ENCODE peak calls at places on chromosome 22, in eight cellular contexts. S is HL-60, R is GM20000, Y is GM12864, I is spleen, H is omental fat pad, E is choroid plexus epithelial cell, O is brain microvascular endothelial cell. X is an unnamed sample.

GRCh38 chr22:27046126-27046525 is 388.7 kb downstream of the MIAT start:
- DNase-seq in S (no peak), R (no peak), Y (no peak), I (no peak), H (no peak), E (no peak), O (no peak), X (no peak)

GRCh38 chr22:38935023-38935422 is 22.4 kb upstream of the APOBEC3A start:
- DNase-seq in S (no peak), R (no peak), Y (no peak), I (no peak), H (no peak), E (no peak), O (no peak), X (no peak)

GRCh38 chr22:41425704-41426365 is 20.8 kb downstream of the TOB2 start:
- DNase-seq in S (no peak), R (no peak), Y (no peak), I (no peak), H (no peak), E (no peak), O (no peak), X (no peak)

GRCh38 chr22:41216984-41217383 is 11.9 kb downstream of the L3MBTL2 start:
- DNase-seq in S (no peak), R (no peak), Y (no peak), I (no peak), H (no peak), E (peak), O (no peak), X (peak)

GRCh38 chr22:46070215-46070721 is 80.1 kb upstream of the PPARA start:
- DNase-seq in S (peak), R (no peak), Y (no peak), I (peak), H (no peak), E (peak), O (no peak), X (no peak)

GRCh38 chr22:27671413-27671721 is 130.2 kb downstream of the MN1 start:
- DNase-seq in S (no peak), R (no peak), Y (no peak), I (peak), H (no peak), E (no peak), O (no peak), X (no peak)

GRCh38 chr22:28986366-28986765 is 75.3 kb downstream of the C22orf31 start:
- DNase-seq in S (no peak), R (no peak), Y (no peak), I (no peak), H (no peak), E (peak), O (peak), X (no peak)

GRCh38 chr22:17781319-17782031 is 7.2 kb upstream of the BID start:
- DNase-seq in S (peak), R (peak), Y (no peak), I (no peak), H (peak), E (peak), O (peak), X (peak)

GRCh38 chr22:42439821-42440674 is 7.8 kb upstream of the NFAM1 start:
- DNase-seq in S (peak), R (no peak), Y (no peak), I (peak), H (peak), E (peak), O (peak), X (peak)

GRCh38 chr22:26797910-26798309 is 140.5 kb downstream of the MIAT start:
- DNase-seq in S (peak), R (no peak), Y (no peak), I (no peak), H (no peak), E (peak), O (no peak), X (no peak)

GRCh38 chr22:29080061-29080975 is 7.5 kb downstream of the KREMEN1 start:
- DNase-seq in S (no peak), R (no peak), Y (no peak), I (no peak), H (no peak), E (no peak), O (no peak), X (no peak)

GRCh38 chr22:36010090-36010489 is 18.5 kb downstream of the RBFOX2 start:
- DNase-seq in S (no peak), R (no peak), Y (no peak), I (no peak), H (no peak), E (no peak), O (no peak), X (no peak)

GRCh38 chr22:22111267-22111751 is 128.7 kb upstream of the TOP3B start:
- DNase-seq in S (no peak), R (peak), Y (peak), I (no peak), H (no peak), E (peak), O (peak), X (peak)

GRCh38 chr22:30005213-30005857 is 74.9 kb upstream of the HORMAD2 start:
- DNase-seq in S (peak), R (peak), Y (peak), I (no peak), H (peak), E (peak), O (peak), X (peak)

GRCh38 chr22:45709004-45709739 is 37.5 kb downstream of the ATXN10 start:
- DNase-seq in S (no peak), R (no peak), Y (no peak), I (no peak), H (no peak), E (peak), O (no peak), X (no peak)

GRCh38 chr22:38732251-38732815 is 23.5 kb downstream of the SUN2 start:
- DNase-seq in S (no peak), R (no peak), Y (no peak), I (peak), H (no peak), E (no peak), O (no peak), X (peak)

GRCh38 chr22:43643362-43643761 is 168.7 kb downstream of the EFCAB6 start:
- DNase-seq in S (no peak), R (no peak), Y (no peak), I (no peak), H (no peak), E (no peak), O (no peak), X (no peak)
- TF ChIP-seq CTCF in S (no peak), R (no peak), Y (no peak), I (no peak), H (no peak), E (no peak), O (no peak), X (no peak)

GRCh38 chr22:49820984-49821383 is 6.7 kb downstream of the BRD1 start:
- DNase-seq in S (no peak), R (no peak), Y (no peak), I (no peak), H (no peak), E (peak), O (no peak), X (no peak)
- TF ChIP-seq CTCF in S (no peak), R (no peak), Y (no peak), I (no peak), H (no peak), E (peak), O (no peak), X (no peak)

GRCh38 chr22:32204211-32204855 is 540 bp downstream of the RFPL2 start:
- DNase-seq in S (peak), R (no peak), Y (no peak), I (no peak), H (no peak), E (no peak), O (no peak), X (peak)

GRCh38 chr22:32206774-32207758 is 2.2 kb upstream of the RFPL2 start:
- DNase-seq in S (peak), R (no peak), Y (peak), I (peak), H (no peak), E (peak), O (peak), X (peak)

GRCh38 chr22:32203181-32204105 is 1.4 kb downstream of the RFPL2 start:
- DNase-seq in S (peak), R (no peak), Y (no peak), I (no peak), H (no peak), E (no peak), O (no peak), X (peak)

GRCh38 chr22:32205974-32206773 is 1.3 kb upstream of the RFPL2 start:
- DNase-seq in S (no peak), R (no peak), Y (no peak), I (no peak), H (no peak), E (no peak), O (no peak), X (peak)

GRCh38 chr22:32204856-32205722 is at the start of gene RFPL2:
- DNase-seq in S (peak), R (no peak), Y (no peak), I (no peak), H (no peak), E (peak), O (peak), X (peak)
- TF ChIP-seq CTCF in S (no peak), R (no peak), Y (no peak), I (no peak), H (no peak), E (no peak), O (no peak), X (no peak)

GRCh38 chr22:47250995-47251765 is 488.7 kb downstream of the TBC1D22A start:
- DNase-seq in S (no peak), R (no peak), Y (no peak), I (no peak), H (no peak), E (no peak), O (no peak), X (no peak)
- TF ChIP-seq CTCF in S (no peak), R (no peak), Y (no peak), I (no peak), H (no peak), E (no peak), O (no peak), X (no peak)

GRCh38 chr22:23356094-23356493 is 175.8 kb downstream of the BCR start:
- DNase-seq in S (no peak), R (no peak), Y (no peak), I (no peak), H (no peak), E (no peak), O (no peak), X (no peak)
- TF ChIP-seq CTCF in S (no peak), R (no peak), Y (no peak), I (no peak), H (no peak), E (no peak), O (no peak), X (no peak)

GRCh38 chr22:50248192-50249084 is 2.6 kb downstream of the HDAC10 start:
- DNase-seq in S (no peak), R (no peak), Y (no peak), I (no peak), H (no peak), E (no peak), O (no peak), X (no peak)

GRCh38 chr22:50244420-50245213 is at the start of gene TUBGCP6:
- DNase-seq in S (peak), R (peak), Y (peak), I (peak), H (peak), E (peak), O (peak), X (peak)

GRCh38 chr22:50247748-50248147 is 2.9 kb upstream of the TUBGCP6 start:
- DNase-seq in S (peak), R (peak), Y (no peak), I (no peak), H (no peak), E (peak), O (peak), X (peak)

GRCh38 chr22:50245214-50246072 is 620 bp upstream of the TUBGCP6 start:
- DNase-seq in S (no peak), R (no peak), Y (no peak), I (peak), H (no peak), E (no peak), O (no peak), X (no peak)

DNA sequence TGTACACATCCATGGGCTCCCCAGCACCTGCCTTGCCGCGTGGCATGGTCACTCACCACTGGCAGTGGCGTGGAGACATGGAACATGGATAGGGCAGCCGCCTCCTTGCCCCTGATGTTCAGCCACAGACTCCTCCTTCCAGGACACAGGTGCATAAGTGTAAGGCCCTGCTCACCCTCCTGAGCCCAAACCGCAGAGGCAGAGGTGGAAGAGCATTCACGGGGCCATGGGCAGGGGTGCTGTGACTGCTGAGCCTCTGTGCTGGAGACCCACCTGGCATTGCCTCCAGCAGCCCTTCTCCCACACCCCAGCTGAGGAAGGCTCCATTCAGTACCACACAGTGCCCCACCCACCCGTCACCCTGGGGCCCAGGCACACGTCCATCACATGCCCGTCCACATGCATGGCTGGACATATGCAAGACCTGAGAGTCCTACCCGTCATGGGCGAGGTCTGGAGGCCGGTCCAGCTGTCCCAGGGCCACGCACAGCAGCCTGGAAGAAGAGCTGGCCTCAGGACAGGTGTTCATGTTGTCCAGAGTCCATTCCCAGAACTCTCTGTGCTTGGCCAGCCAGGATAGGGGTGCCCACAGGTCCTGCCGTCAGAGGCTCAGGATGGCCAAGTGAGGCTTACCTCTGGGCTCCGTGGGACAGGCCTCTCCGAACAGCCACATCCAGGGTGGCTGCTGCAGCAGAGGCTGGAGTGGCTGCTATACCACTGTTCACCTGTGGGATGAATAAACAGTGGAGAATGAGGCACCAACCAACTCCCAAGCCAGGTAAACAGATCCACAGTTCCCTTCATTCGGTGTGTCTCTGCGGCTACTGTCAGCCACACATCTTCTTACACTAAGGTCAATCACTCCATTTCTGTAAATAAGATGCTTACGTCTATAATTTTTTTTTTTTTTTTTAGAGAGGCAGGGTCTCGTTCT is 1.7 kb upstream of the TUBGCP6 start:
- DNase-seq in S (no peak), R (no peak), Y (no peak), I (no peak), H (no peak), E (no peak), O (no peak), X (no peak)
- TF ChIP-seq CTCF in S (no peak), R (no peak), Y (peak), I (no peak), H (no peak), E (no peak), O (peak), X (no peak)

GRCh38 chr22:24583972-24584790 is 8.7 kb downstream of the LRRC75B start:
- DNase-seq in S (no peak), R (no peak), Y (no peak), I (peak), H (no peak), E (peak), O (no peak), X (no peak)

GRCh38 chr22:24587251-24587650 is 5.6 kb downstream of the LRRC75B start:
- DNase-seq in S (no peak), R (no peak), Y (no peak), I (no peak), H (no peak), E (no peak), O (no peak), X (no peak)

GRCh38 chr22:24585461-24585860 is 7.4 kb downstream of the LRRC75B start:
- DNase-seq in S (no peak), R (no peak), Y (no peak), I (peak), H (no peak), E (no peak), O (no peak), X (no peak)

GRCh38 chr22:24584871-24585411 is 7.9 kb downstream of the LRRC75B start:
- DNase-seq in S (no peak), R (no peak), Y (no peak), I (peak), H (no peak), E (no peak), O (no peak), X (no peak)

DNA sequence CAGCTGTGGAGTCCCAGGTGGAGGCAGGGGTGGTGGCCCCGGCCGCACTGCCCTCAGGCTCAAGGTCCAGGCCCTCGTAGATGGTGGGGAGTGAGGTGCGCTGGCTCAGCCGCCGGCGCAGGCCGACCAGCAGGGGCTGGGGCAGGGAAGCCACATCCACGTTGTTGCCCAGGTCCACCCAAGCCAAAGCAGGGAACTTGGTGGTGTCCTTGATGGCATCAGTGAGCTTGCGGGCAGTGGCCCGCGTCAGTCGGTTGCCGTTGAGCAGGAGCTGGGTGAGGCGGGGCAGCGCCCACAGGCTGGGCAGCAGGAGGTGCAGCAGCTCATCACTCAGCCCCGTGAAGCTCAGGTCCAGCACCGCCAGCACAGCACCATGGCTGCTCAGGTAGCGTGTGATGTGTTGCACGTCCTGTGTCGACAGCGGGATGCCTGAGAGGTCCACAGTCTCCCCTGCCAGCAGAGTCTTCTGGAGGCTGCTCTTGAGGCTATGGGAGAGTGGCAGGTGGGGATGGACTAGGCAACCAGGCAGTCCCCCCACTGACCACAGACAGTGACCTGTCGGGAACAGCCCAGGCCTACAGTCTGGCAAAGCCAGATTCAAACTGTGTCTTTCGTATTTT is 6.8 kb downstream of the LRRC75B start:
- DNase-seq in S (no peak), R (no peak), Y (no peak), I (peak), H (no peak), E (no peak), O (no peak), X (no peak)
- TF ChIP-seq CTCF in S (no peak), R (no peak), Y (no peak), I (no peak), H (no peak), E (no peak), O (no peak), X (no peak)

GRCh38 chr22:20026204-20026908 is 5.4 kb downstream of the TANGO2 start:
- DNase-seq in S (no peak), R (no peak), Y (no peak), I (peak), H (no peak), E (no peak), O (no peak), X (no peak)

GRCh38 chr22:20029550-20030225 is 8.8 kb downstream of the TANGO2 start:
- DNase-seq in S (no peak), R (no peak), Y (no peak), I (no peak), H (no peak), E (no peak), O (no peak), X (no peak)

GRCh38 chr22:20028855-20029549 is 8.1 kb downstream of the TANGO2 start:
- DNase-seq in S (no peak), R (no peak), Y (no peak), I (no peak), H (no peak), E (no peak), O (no peak), X (no peak)

GRCh38 chr22:20026996-20027601 is 6.2 kb downstream of the TANGO2 start:
- DNase-seq in S (no peak), R (no peak), Y (no peak), I (peak), H (no peak), E (no peak), O (no peak), X (no peak)

GRCh38 chr22:20027966-20028854 is 7.3 kb downstream of the TANGO2 start:
- DNase-seq in S (no peak), R (no peak), Y (no peak), I (peak), H (no peak), E (peak), O (peak), X (no peak)
- TF ChIP-seq CTCF in S (no peak), R (no peak), Y (peak), I (no peak), H (no peak), E (peak), O (peak), X (no peak)

GRCh38 chr22:19857382-19857781 is 2.7 kb upstream of the GNB1L start:
- DNase-seq in S (no peak), R (no peak), Y (no peak), I (no peak), H (no peak), E (no peak), O (no peak), X (no peak)

GRCh38 chr22:19853058-19853878 is 1.4 kb downstream of the GNB1L start:
- DNase-seq in S (no peak), R (no peak), Y (no peak), I (no peak), H (no peak), E (no peak), O (no peak), X (no peak)

GRCh38 chr22:19855504-19856409 is 1.1 kb upstream of the GNB1L start:
- DNase-seq in S (peak), R (peak), Y (peak), I (peak), H (no peak), E (peak), O (no peak), X (peak)

GRCh38 chr22:19853879-19854777 is 546 bp downstream of the GNB1L start:
- DNase-seq in S (no peak), R (no peak), Y (no peak), I (peak), H (no peak), E (peak), O (no peak), X (peak)

GRCh38 chr22:19854778-19855503 is at the start of the genes GNB1L and RTL10:
- DNase-seq in S (peak), R (peak), Y (peak), I (peak), H (peak), E (peak), O (peak), X (peak)
- TF ChIP-seq CTCF in S (no peak), R (no peak), Y (no peak), I (peak), H (no peak), E (no peak), O (no peak), X (peak)

GRCh38 chr22:37661160-37661924 is 2.8 kb downstream of the PDXP start:
- DNase-seq in S (no peak), R (no peak), Y (no peak), I (no peak), H (no peak), E (peak), O (peak), X (no peak)
- TF ChIP-seq CTCF in S (peak), R (peak), Y (peak), I (peak), H (no peak), E (peak), O (peak), X (peak)